ENCODE peak calls at places on chromosomes 1 and 21, in four cellular contexts. One of them, this sample, is unnamed.

GRCh38 chr1:109438798-109439297 is 12.6 kb upstream of the PSMA5 start:
- DNase-seq in SK-N-SH: no peak
- DNase-seq in K562: peak; percentile 62
- DNase-seq in GM12878: no peak
- DNase-seq in this sample: no peak

GRCh38 chr21:37139902-37140301 is 66.8 kb downstream of the TTC3 start:
- DNase-seq in SK-N-SH: no peak
- DNase-seq in K562: no peak
- DNase-seq in GM12878: no peak
- DNase-seq in this sample: no peak

GRCh38 chr21:45299026-45299863 is 11.6 kb upstream of the POFUT2 start:
- DNase-seq in SK-N-SH: no peak
- DNase-seq in K562: peak; percentile 88
- DNase-seq in GM12878: no peak
- DNase-seq in this sample: no peak

GRCh38 chr1:204941415-204942338 is 71.0 kb downstream of the NFASC start:
- DNase-seq in SK-N-SH: peak; percentile 77
- DNase-seq in K562: peak; percentile 75
- DNase-seq in GM12878: no peak
- DNase-seq in this sample: peak; percentile 86

GRCh38 chr1:20185834-20186782 is at the start of the genes PLA2G2C and UBXN10:
- DNase-seq in SK-N-SH: peak; percentile 61
- DNase-seq in K562: peak; percentile 94
- DNase-seq in GM12878: no peak
- DNase-seq in this sample: peak; percentile 81

GRCh38 chr1:201596101-201596868 is 57.4 kb downstream of the NAV1 start:
- DNase-seq in SK-N-SH: no peak
- DNase-seq in K562: no peak
- DNase-seq in GM12878: no peak
- DNase-seq in this sample: no peak

GRCh38 chr21:25626752-25627151 is 12.3 kb upstream of the JAM2 start:
- DNase-seq in SK-N-SH: peak; percentile 33
- DNase-seq in K562: no peak
- DNase-seq in GM12878: no peak
- DNase-seq in this sample: no peak

GRCh38 chr1:203342192-203342940 is 8.6 kb downstream of the FMOD start:
- DNase-seq in SK-N-SH: peak; percentile 82
- DNase-seq in K562: peak; percentile 82
- DNase-seq in GM12878: no peak
- DNase-seq in this sample: peak; percentile 83

GRCh38 chr1:20271498-20272400 is 18.9 kb upstream of the VWA5B1 start:
- DNase-seq in SK-N-SH: peak; percentile 70
- DNase-seq in K562: no peak
- DNase-seq in GM12878: no peak
- DNase-seq in this sample: no peak

GRCh38 chr21:14617836-14618235 is 71.7 kb upstream of the SAMSN1 start:
- DNase-seq in SK-N-SH: no peak
- DNase-seq in K562: no peak
- DNase-seq in GM12878: no peak
- DNase-seq in this sample: no peak

GRCh38 chr1:180912801-180913616 is at the start of gene KIAA1614:
- DNase-seq in SK-N-SH: peak; percentile 76
- DNase-seq in K562: no peak
- DNase-seq in GM12878: no peak
- DNase-seq in this sample: peak; percentile 58

GRCh38 chr1:56586502-56586901 is 7.1 kb upstream of the PLPP3 start:
- DNase-seq in SK-N-SH: no peak
- DNase-seq in K562: no peak
- DNase-seq in GM12878: no peak
- DNase-seq in this sample: no peak

GRCh38 chr1:200899451-200899915 is 4.8 kb downstream of the INAVA start:
- DNase-seq in SK-N-SH: no peak
- DNase-seq in K562: no peak
- DNase-seq in GM12878: no peak
- DNase-seq in this sample: no peak

GRCh38 chr1:164777518-164777917 is 218.5 kb downstream of the PBX1 start:
- DNase-seq in SK-N-SH: no peak
- DNase-seq in K562: no peak
- DNase-seq in GM12878: no peak
- DNase-seq in this sample: no peak

GRCh38 chr1:37797750-37798345 is 4.2 kb downstream of the MANEAL start:
- DNase-seq in SK-N-SH: no peak
- DNase-seq in K562: no peak
- DNase-seq in GM12878: no peak
- DNase-seq in this sample: no peak

GRCh38 chr1:99645699-99646531 is at the start of gene PALMD:
- DNase-seq in SK-N-SH: peak; percentile 44
- DNase-seq in K562: peak; percentile 49
- DNase-seq in GM12878: no peak
- DNase-seq in this sample: peak; percentile 15

GRCh38 chr1:96521994-96522760 is 199.4 kb upstream of the PTBP2 start:
- DNase-seq in SK-N-SH: no peak
- DNase-seq in K562: no peak
- DNase-seq in GM12878: no peak
- DNase-seq in this sample: no peak

GRCh38 chr1:42949312-42950145 is 9.1 kb downstream of the SLC2A1 start:
- DNase-seq in SK-N-SH: peak; percentile 37
- DNase-seq in K562: peak; percentile 80
- DNase-seq in GM12878: no peak
- DNase-seq in this sample: no peak

GRCh38 chr21:34582506-34583150 is 32.3 kb downstream of the RCAN1 start:
- DNase-seq in SK-N-SH: peak; percentile 17
- DNase-seq in K562: peak; percentile 38
- DNase-seq in GM12878: no peak
- DNase-seq in this sample: no peak

GRCh38 chr1:119758584-119758983 is 10.1 kb downstream of the HMGCS2 start:
- DNase-seq in SK-N-SH: no peak
- DNase-seq in K562: no peak
- DNase-seq in GM12878: no peak
- DNase-seq in this sample: no peak

GRCh38 chr1:27027575-27028250 is 15.1 kb upstream of the TENT5B start:
- DNase-seq in SK-N-SH: no peak
- DNase-seq in K562: peak; percentile 59
- DNase-seq in GM12878: no peak
- DNase-seq in this sample: no peak

GRCh38 chr1:207813513-207813881 is 61.6 kb downstream of the CD46 start:
- DNase-seq in SK-N-SH: no peak
- DNase-seq in K562: no peak
- DNase-seq in GM12878: no peak
- DNase-seq in this sample: no peak

GRCh38 chr1:31605908-31606427 is 11.5 kb upstream of the HCRTR1 start:
- DNase-seq in SK-N-SH: no peak
- DNase-seq in K562: peak; percentile 17
- DNase-seq in GM12878: peak; percentile 96
- DNase-seq in this sample: no peak
- TF ChIP-seq USF2 in SK-N-SH: no peak
- TF ChIP-seq USF2 in K562: no peak
- TF ChIP-seq USF2 in GM12878: no peak
- TF ChIP-seq USF2 in this sample: no peak

GRCh38 chr21:42633858-42634257 is 19.6 kb upstream of the PDE9A start:
- DNase-seq in SK-N-SH: no peak
- DNase-seq in K562: no peak
- DNase-seq in GM12878: no peak
- DNase-seq in this sample: no peak
- TF ChIP-seq USF1 in SK-N-SH: no peak
- TF ChIP-seq USF1 in K562: no peak
- TF ChIP-seq USF1 in GM12878: no peak
- TF ChIP-seq USF1 in this sample: no peak

GRCh38 chr1:64343105-64343960 is 126.6 kb upstream of the CACHD1 start:
- DNase-seq in SK-N-SH: peak; percentile 46
- DNase-seq in K562: no peak
- DNase-seq in GM12878: no peak
- DNase-seq in this sample: no peak
- TF ChIP-seq USF2 in SK-N-SH: no peak
- TF ChIP-seq USF2 in K562: no peak
- TF ChIP-seq USF2 in GM12878: no peak
- TF ChIP-seq USF2 in this sample: no peak

GRCh38 chr1:21544095-21544494 is 34.9 kb downstream of the ALPL start:
- DNase-seq in SK-N-SH: no peak
- DNase-seq in K562: no peak
- DNase-seq in GM12878: no peak
- DNase-seq in this sample: no peak

GRCh38 chr1:21550097-21550496 is 40.9 kb downstream of the ALPL start:
- DNase-seq in SK-N-SH: no peak
- DNase-seq in K562: no peak
- DNase-seq in GM12878: no peak
- DNase-seq in this sample: no peak

GRCh38 chr1:21547876-21548275 is 38.7 kb downstream of the ALPL start:
- DNase-seq in SK-N-SH: no peak
- DNase-seq in K562: no peak
- DNase-seq in GM12878: no peak
- DNase-seq in this sample: no peak

GRCh38 chr1:21543598-21543997 is 34.4 kb downstream of the ALPL start:
- DNase-seq in SK-N-SH: no peak
- DNase-seq in K562: no peak
- DNase-seq in GM12878: no peak
- DNase-seq in this sample: no peak

GRCh38 chr1:21546122-21546825 is 37.1 kb downstream of the ALPL start:
- DNase-seq in SK-N-SH: no peak
- DNase-seq in K562: no peak
- DNase-seq in GM12878: no peak
- DNase-seq in this sample: no peak
- TF ChIP-seq USF1 in SK-N-SH: no peak
- TF ChIP-seq USF1 in K562: no peak
- TF ChIP-seq USF1 in GM12878: no peak
- TF ChIP-seq USF1 in this sample: no peak

GRCh38 chr1:18246543-18246942 is 138.9 kb downstream of the IGSF21 start:
- DNase-seq in SK-N-SH: no peak
- DNase-seq in K562: peak; percentile 20
- DNase-seq in GM12878: no peak
- DNase-seq in this sample: peak; percentile 35

GRCh38 chr1:18244762-18245161 is 137.2 kb downstream of the IGSF21 start:
- DNase-seq in SK-N-SH: no peak
- DNase-seq in K562: no peak
- DNase-seq in GM12878: no peak
- DNase-seq in this sample: no peak

GRCh38 chr1:18241932-18242331 is 134.3 kb downstream of the IGSF21 start:
- DNase-seq in SK-N-SH: peak; percentile 29
- DNase-seq in K562: no peak
- DNase-seq in GM12878: no peak
- DNase-seq in this sample: no peak

GRCh38 chr1:18240906-18241305 is 133.3 kb downstream of the IGSF21 start:
- DNase-seq in SK-N-SH: no peak
- DNase-seq in K562: no peak
- DNase-seq in GM12878: no peak
- DNase-seq in this sample: no peak

GRCh38 chr1:18243503-18244175 is 136.0 kb downstream of the IGSF21 start:
- DNase-seq in SK-N-SH: no peak
- DNase-seq in K562: no peak
- DNase-seq in GM12878: no peak
- DNase-seq in this sample: no peak
- TF ChIP-seq USF2 in SK-N-SH: no peak
- TF ChIP-seq USF2 in K562: no peak
- TF ChIP-seq USF2 in GM12878: no peak
- TF ChIP-seq USF2 in this sample: no peak

GRCh38 chr1:161736332-161736969 is 13.1 kb upstream of the DUSP12 start:
- DNase-seq in SK-N-SH: no peak
- DNase-seq in K562: no peak
- DNase-seq in GM12878: no peak
- DNase-seq in this sample: no peak

GRCh38 chr1:161735837-161736236 is 13.7 kb upstream of the DUSP12 start:
- DNase-seq in SK-N-SH: no peak
- DNase-seq in K562: no peak
- DNase-seq in GM12878: no peak
- DNase-seq in this sample: no peak

GRCh38 chr1:161739865-161740566 is 9.6 kb upstream of the DUSP12 start:
- DNase-seq in SK-N-SH: no peak
- DNase-seq in K562: no peak
- DNase-seq in GM12878: no peak
- DNase-seq in this sample: no peak

GRCh38 chr1:161738627-161739287 is 10.8 kb upstream of the DUSP12 start:
- DNase-seq in SK-N-SH: peak; percentile 9
- DNase-seq in K562: peak; percentile 74
- DNase-seq in GM12878: peak; percentile 93
- DNase-seq in this sample: peak; percentile 22

GRCh38 chr1:161737625-161738024 is 12.0 kb upstream of the DUSP12 start:
- DNase-seq in SK-N-SH: no peak
- DNase-seq in K562: no peak
- DNase-seq in GM12878: no peak
- DNase-seq in this sample: peak; percentile 15
- TF ChIP-seq USF1 in SK-N-SH: no peak
- TF ChIP-seq USF1 in K562: no peak
- TF ChIP-seq USF1 in GM12878: no peak
- TF ChIP-seq USF1 in this sample: no peak

GRCh38 chr1:169550294-169550693 is 36.0 kb downstream of the F5 start:
- DNase-seq in SK-N-SH: peak; percentile 21
- DNase-seq in K562: peak; percentile 30
- DNase-seq in GM12878: no peak
- DNase-seq in this sample: no peak
- TF ChIP-seq USF2 in SK-N-SH: no peak
- TF ChIP-seq USF2 in K562: no peak
- TF ChIP-seq USF2 in GM12878: no peak
- TF ChIP-seq USF2 in this sample: no peak

GRCh38 chr21:26769613-26770188 is 75.5 kb downstream of the ADAMTS1 start:
- DNase-seq in SK-N-SH: peak; percentile 40
- DNase-seq in K562: no peak
- DNase-seq in GM12878: no peak
- DNase-seq in this sample: no peak
- TF ChIP-seq USF1 in SK-N-SH: no peak
- TF ChIP-seq USF1 in K562: no peak
- TF ChIP-seq USF1 in GM12878: no peak
- TF ChIP-seq USF1 in this sample: no peak

DNA sequence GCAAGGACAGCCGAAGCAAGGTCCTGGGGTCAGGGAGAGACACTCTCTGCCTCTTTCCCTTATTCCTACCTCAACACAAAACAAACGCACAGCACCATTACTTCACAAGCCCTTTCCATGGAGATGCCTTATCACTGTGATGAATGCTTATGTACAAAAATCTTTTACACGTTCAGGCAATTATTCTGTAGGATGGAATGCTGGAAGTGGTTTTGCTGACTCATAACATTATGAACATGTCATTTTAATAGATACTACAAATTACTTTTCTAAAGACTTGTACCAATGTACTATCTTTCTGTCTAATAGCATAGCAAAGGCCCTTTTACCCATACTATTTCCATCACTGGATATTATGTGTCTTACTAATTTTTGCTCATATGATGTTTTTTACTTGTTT is 98.4 kb downstream of the TTLL7 start:
- DNase-seq in SK-N-SH: no peak
- DNase-seq in K562: no peak
- DNase-seq in GM12878: no peak
- DNase-seq in this sample: no peak
- TF ChIP-seq USF2 in SK-N-SH: no peak
- TF ChIP-seq USF2 in K562: no peak
- TF ChIP-seq USF2 in GM12878: no peak
- TF ChIP-seq USF2 in this sample: no peak